ENCODE peak calls at places on chromosomes 12 and 14, in five cellular contexts. N is mammary epithelial cell, C is fibroblast of lung, P is upper lobe of right lung, Y is osteoblast. Q is an unnamed sample.

GRCh38 chr14:36981832-36982528 is 190.4 kb downstream of the SLC25A21 start:
- DNase-seq in N (peak), Y (no peak), C (peak), P (no peak), Q (no peak)

GRCh38 chr14:58631720-58632119 is 6.0 kb upstream of the DACT1 start:
- DNase-seq in P (no peak), N (no peak), C (no peak), Y (no peak), Q (no peak)

GRCh38 chr12:27003421-27004311 is 10.5 kb downstream of the TM7SF3 start:
- DNase-seq in Y (no peak), C (no peak), P (no peak), N (no peak), Q (no peak)

GRCh38 chr12:116164976-116165425 is 112.5 kb downstream of the MED13L start:
- DNase-seq in C (peak), Y (no peak), P (no peak), N (peak), Q (no peak)

GRCh38 chr12:114013601-114014345 is 47.6 kb upstream of the RBM19 start:
- DNase-seq in N (peak), C (peak), Y (no peak), P (no peak), Q (no peak)

GRCh38 chr12:88242161-88242925 is 100.2 kb downstream of the TMTC3 start:
- DNase-seq in Y (peak), C (peak), N (peak), P (no peak), Q (no peak)

GRCh38 chr14:37027188-37027824 is 145.1 kb downstream of the SLC25A21 start:
- DNase-seq in P (no peak), Y (no peak), N (no peak), C (no peak), Q (no peak)

GRCh38 chr12:46160081-46160980 is 108.5 kb downstream of the SLC38A1 start:
- DNase-seq in N (peak), C (peak), Y (no peak), P (no peak), Q (no peak)

GRCh38 chr14:77421241-77421640 is 2.1 kb downstream of the NOXRED1 start:
- DNase-seq in C (peak), P (no peak), N (peak), Y (peak), Q (no peak)

GRCh38 chr14:102235275-102235897 is 69.6 kb downstream of the MOK start:
- DNase-seq in N (peak), Y (peak), C (peak), P (peak), Q (peak)

GRCh38 chr12:28253175-28253641 is 63.0 kb downstream of the CCDC91 start:
- DNase-seq in Y (no peak), P (no peak), C (peak), N (peak), Q (no peak)

GRCh38 chr14:51539571-51540037 is 112.1 kb upstream of the FRMD6 start:
- DNase-seq in P (no peak), N (peak), Y (peak), C (peak), Q (no peak)

GRCh38 chr12:69475237-69475984 is 5.2 kb downstream of the FRS2 start:
- DNase-seq in P (no peak), Y (peak), C (peak), N (no peak), Q (no peak)

GRCh38 chr12:48882325-48882687 is 16.6 kb upstream of the RND1 start:
- DNase-seq in N (no peak), P (no peak), Y (peak), C (peak), Q (no peak)

GRCh38 chr12:43733687-43734086 is 24.9 kb downstream of the PUS7L start:
- DNase-seq in Y (no peak), P (no peak), N (no peak), C (no peak), Q (no peak)
- TF ChIP-seq CTCF in Y (peak), P (no peak), N (no peak), C (no peak), Q (peak)

GRCh38 chr12:67651380-67651695 is 2.8 kb downstream of the DYRK2 start:
- DNase-seq in N (peak), C (peak), P (no peak), Y (peak), Q (no peak)
- TF ChIP-seq CTCF in N (peak), C (peak), P (peak), Y (peak), Q (peak)

GRCh38 chr12:38911611-38912010 is 6.2 kb upstream of the CPNE8 start:
- DNase-seq in N (no peak), Y (no peak), C (no peak), P (no peak), Q (no peak)
- TF ChIP-seq CTCF in N (peak), Y (no peak), C (no peak), P (no peak), Q (peak)

GRCh38 chr12:32134144-32134888 is 27.7 kb downstream of the BICD1 start:
- DNase-seq in C (peak), Y (no peak), P (no peak), N (peak), Q (no peak)
- TF ChIP-seq CTCF in C (no peak), Y (no peak), P (no peak), N (no peak), Q (no peak)

GRCh38 chr14:91253795-91254323 is 9.4 kb upstream of the GPR68 start:
- DNase-seq in N (no peak), P (no peak), Y (no peak), C (no peak), Q (no peak)

GRCh38 chr14:91254456-91254855 is 10.0 kb upstream of the GPR68 start:
- DNase-seq in N (no peak), Y (no peak), P (no peak), C (no peak), Q (no peak)

GRCh38 chr14:91255820-91256219 is 11.3 kb upstream of the GPR68 start:
- DNase-seq in Y (no peak), N (no peak), C (no peak), P (no peak), Q (no peak)

GRCh38 chr14:91256661-91257060 is 12.2 kb upstream of the GPR68 start:
- DNase-seq in P (no peak), C (no peak), Y (no peak), N (no peak), Q (no peak)

GRCh38 chr14:91255026-91255695 is 10.7 kb upstream of the GPR68 start:
- DNase-seq in C (no peak), P (no peak), Y (no peak), N (no peak), Q (no peak)
- TF ChIP-seq CTCF in C (no peak), P (no peak), Y (no peak), N (peak), Q (no peak)